ENCODE peak calls at places on chromosomes 5 and 9, in five cellular contexts. E is SJSA1, O is adipocyte, G is fibroblast of mammary gland, J is breast epithelium. F is an unnamed sample.

GRCh38 chr5:142736247-142736632 is 33.9 kb upstream of the ARHGAP26 start:
- DNase-seq in E (no peak), O (no peak), G (no peak), J (no peak), F (no peak)

GRCh38 chr5:80055491-80056170 is 20.5 kb downstream of the THBS4 start:
- DNase-seq in E (no peak), O (no peak), G (no peak), J (no peak), F (peak)

GRCh38 chr9:129617167-129617566 is 3.7 kb downstream of the C9orf50 start:
- DNase-seq in E (no peak), O (peak), G (peak), J (no peak), F (peak)

GRCh38 chr5:81183811-81184748 is 49.0 kb upstream of the CKMT2 start:
- DNase-seq in E (no peak), O (peak), G (no peak), J (no peak), F (no peak)

GRCh38 chr5:124453221-124454032 is 293.0 kb downstream of the ZNF608 start:
- DNase-seq in E (peak), O (peak), G (peak), J (no peak), F (no peak)

GRCh38 chr9:132768932-132769894 is 98.9 kb downstream of the GTF3C4 start:
- DNase-seq in E (peak), O (peak), G (peak), J (no peak), F (peak)

GRCh38 chr9:22108581-22109370 is 99.7 kb upstream of the CDKN2B start:
- DNase-seq in E (no peak), O (no peak), G (peak), J (no peak), F (peak)

GRCh38 chr9:109604036-109604600 is 106.0 kb upstream of the PTPN3 start:
- DNase-seq in E (peak), O (no peak), G (peak), J (no peak), F (no peak)

GRCh38 chr5:2579126-2579525 is 172.4 kb downstream of the IRX2 start:
- DNase-seq in E (no peak), O (no peak), G (no peak), J (no peak), F (no peak)

GRCh38 chr5:73435640-73436534 is 12.7 kb downstream of the FOXD1 start:
- DNase-seq in E (no peak), O (no peak), G (no peak), J (no peak), F (no peak)
- H3K4me3 ChIP-seq in E (no peak), O (no peak), G (no peak), J (no peak), F (no peak)

DNA sequence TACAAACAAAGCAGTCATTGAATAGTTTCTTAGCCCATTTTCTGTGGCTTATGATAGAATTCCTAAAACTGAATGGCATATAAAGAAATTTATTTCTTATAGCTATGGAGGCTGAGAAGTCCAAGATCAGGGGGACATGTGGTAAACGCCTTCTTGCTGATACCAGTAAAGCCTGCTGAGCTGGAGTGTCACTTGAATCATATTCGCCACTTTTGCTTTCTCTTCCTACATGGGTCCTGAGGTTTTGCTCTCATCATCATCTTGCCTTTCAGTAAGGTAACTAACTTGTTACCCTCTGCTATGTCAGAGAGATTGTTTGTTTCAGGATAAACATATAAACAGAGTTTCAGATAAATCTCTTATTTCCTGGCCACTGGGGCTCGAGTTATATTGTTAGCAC is 203.3 kb upstream of the DMRT1 start:
- DNase-seq in E (no peak), O (no peak), G (no peak), J (no peak), F (no peak)
- H3K4me3 ChIP-seq in E (no peak), O (no peak), G (no peak), J (no peak), F (no peak)

GRCh38 chr5:62305715-62306493 is at the start of gene KIF2A:
- DNase-seq in E (peak), O (peak), G (peak), J (peak), F (peak)
- H3K4me3 ChIP-seq in E (peak), O (peak), G (peak), J (peak), F (peak)

DNA sequence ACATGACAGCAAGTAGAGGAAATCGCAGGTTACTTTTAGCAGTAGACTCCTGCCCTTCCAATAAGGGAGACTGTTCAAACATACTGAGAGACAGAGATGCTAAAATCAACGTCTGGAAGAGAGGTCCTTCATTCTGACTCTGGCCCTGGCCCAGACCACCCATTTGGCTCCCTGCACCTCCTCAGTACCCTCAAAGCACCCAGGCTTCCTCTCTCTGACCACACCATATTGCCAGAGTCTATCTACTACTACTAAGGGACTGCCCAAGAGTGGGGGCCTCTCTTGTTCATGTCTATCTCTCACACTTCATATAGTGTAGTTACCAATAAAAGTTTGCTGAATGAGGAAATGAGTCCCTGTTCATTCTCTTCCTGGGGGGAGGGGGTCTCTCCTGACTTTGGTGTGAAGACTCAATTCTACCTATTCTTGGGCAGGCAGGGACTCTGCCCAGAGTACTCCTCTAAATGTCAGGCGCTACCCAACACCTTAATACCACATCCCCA is 8.5 kb downstream of the B4GALT1 start:
- DNase-seq in E (no peak), O (no peak), G (no peak), J (no peak), F (no peak)
- H3K4me3 ChIP-seq in E (no peak), O (peak), G (no peak), J (no peak), F (peak)

GRCh38 chr5:54523534-54523933 is 6.0 kb downstream of the SNX18 start:
- DNase-seq in E (no peak), O (peak), G (no peak), J (no peak), F (no peak)
- H3K4me3 ChIP-seq in E (no peak), O (peak), G (no peak), J (no peak), F (peak)

GRCh38 chr5:36606052-36606436 is 362 bp upstream of the SLC1A3 start:
- DNase-seq in E (no peak), O (no peak), G (peak), J (no peak), F (no peak)
- H3K4me3 ChIP-seq in E (peak), O (peak), G (peak), J (peak), F (peak)